ENCODE peak calls at places on chromosomes 1 and 21, in nine cellular contexts. C, D, A, E, J, W, S, F and Z are unnamed samples.

GRCh38 chr1:11967028-11967547 is 13.2 kb upstream of the MFN2 start:
- DNase-seq in C (no peak), D (peak), A (no peak), E (peak), J (peak), W (peak), S (no peak), F (peak), Z (peak)

GRCh38 chr1:213443415-213443814 is 392.4 kb downstream of the RPS6KC1 start:
- DNase-seq in C (no peak), D (peak), A (no peak), E (no peak), J (no peak), W (peak), S (no peak), F (no peak), Z (no peak)

GRCh38 chr1:22760453-22760852 is 49.8 kb downstream of the EPHB2 start:
- DNase-seq in C (no peak), D (no peak), A (no peak), E (no peak), J (no peak), W (peak), S (no peak), F (peak), Z (no peak)

GRCh38 chr1:192732787-192733186 is 76.1 kb upstream of the RGS2 start:
- DNase-seq in C (no peak), D (peak), A (no peak), E (no peak), J (no peak), W (no peak), S (no peak), F (peak), Z (no peak)

GRCh38 chr21:21387891-21388290 is 389.7 kb downstream of the NCAM2 start:
- DNase-seq in C (no peak), D (no peak), A (no peak), E (no peak), J (no peak), W (no peak), S (no peak), F (no peak), Z (no peak)

GRCh38 chr1:228178737-228179720 is 13.4 kb downstream of the IBA57 start:
- DNase-seq in C (peak), D (no peak), A (no peak), E (no peak), J (no peak), W (no peak), S (no peak), F (no peak), Z (no peak)

GRCh38 chr1:178060789-178061556 is 32.9 kb upstream of the RASAL2 start:
- DNase-seq in C (no peak), D (peak), A (peak), E (no peak), J (no peak), W (peak), S (no peak), F (peak), Z (no peak)

GRCh38 chr1:169348356-169349036 is 19.1 kb downstream of the NME7 start:
- DNase-seq in C (no peak), D (peak), A (peak), E (peak), J (no peak), W (no peak), S (no peak), F (peak), Z (peak)